ENCODE peak calls at places on chromosomes 4 and X, in six cellular contexts. E, K, U, G, W and O are unnamed samples.

GRCh38 chr4:105544517-105544916 is 7.9 kb upstream of the ARHGEF38 start:
- DNase-seq in U (no peak), K (no peak), E (no peak), W (no peak), G (no peak), O (no peak)

GRCh38 chr4:101074326-101074725 is 273.0 kb downstream of the PPP3CA start:
- DNase-seq in G (no peak), K (no peak), W (no peak), E (no peak), U (no peak), O (no peak)

GRCh38 chr4:168694669-168695068 is 197.8 kb downstream of the PALLD start:
- DNase-seq in E (no peak), K (no peak), G (no peak), U (no peak), W (no peak), O (no peak)

GRCh38 chr4:5705672-5706310 is 2.6 kb downstream of the EVC2 start:
- DNase-seq in E (no peak), W (no peak), G (no peak), K (no peak), U (peak), O (no peak)

GRCh38 chr4:153038493-153039311 is 102.6 kb downstream of the FHDC1 start:
- DNase-seq in G (no peak), U (no peak), K (no peak), W (no peak), E (peak), O (no peak)

GRCh38 chr4:155759372-155760252 is 791 bp downstream of the GUCY1B1 start:
- DNase-seq in G (peak), E (peak), U (peak), K (peak), W (peak), O (peak)

GRCh38 chr4:52051213-52051614 is at the start of gene SPATA18:
- DNase-seq in G (peak), K (peak), W (peak), U (peak), E (peak), O (no peak)

GRCh38 chr4:1232661-1233621 is 16.0 kb downstream of the CTBP1 start:
- DNase-seq in W (peak), G (no peak), U (no peak), K (peak), E (no peak), O (no peak)

GRCh38 chrX:72021975-72022374 is 109.7 kb downstream of the RTL5 start:
- DNase-seq in U (no peak), E (no peak), G (peak), K (peak), W (no peak), O (peak)

GRCh38 chr4:39243462-39243861 is 61.1 kb downstream of the WDR19 start:
- DNase-seq in G (no peak), W (no peak), U (no peak), E (no peak), K (no peak), O (no peak)

GRCh38 chr4:123823244-123823643 is 426.6 kb downstream of the SPRY1 start:
- DNase-seq in E (no peak), W (no peak), K (no peak), G (no peak), U (no peak), O (no peak)

GRCh38 chr4:56633486-56633885 is 47.6 kb downstream of the HOPX start:
- DNase-seq in U (no peak), K (no peak), G (no peak), W (no peak), E (no peak), O (no peak)

GRCh38 chr4:114272226-114272625 is 292.8 kb upstream of the ARSJ start:
- DNase-seq in W (no peak), K (no peak), E (no peak), G (no peak), U (no peak), O (no peak)

GRCh38 chr4:183905593-183906485 is 732 bp downstream of the STOX2 start:
- DNase-seq in G (peak), U (peak), K (no peak), E (peak), W (peak), O (peak)

GRCh38 chr4:101693842-101694398 is 96.6 kb upstream of the BANK1 start:
- DNase-seq in K (no peak), U (peak), W (no peak), G (no peak), E (no peak), O (no peak)

GRCh38 chr4:83334425-83335241 is at the start of gene HPSE:
- DNase-seq in E (peak), G (peak), W (peak), K (peak), U (peak), O (peak)

GRCh38 chr4:113008726-113009125 is 40.7 kb upstream of the ANK2 start:
- DNase-seq in E (no peak), W (no peak), G (no peak), K (no peak), U (no peak), O (no peak)

GRCh38 chr4:58983887-58984286 is 1873.7 kb upstream of the IGFBP7 start:
- DNase-seq in G (no peak), E (no peak), U (no peak), K (no peak), W (no peak), O (no peak)

GRCh38 chrX:10519278-10519677 is 101.1 kb downstream of the MID1 start:
- DNase-seq in W (no peak), G (no peak), E (no peak), U (no peak), K (no peak), O (no peak)

GRCh38 chr4:13988347-13989265 is 361.1 kb upstream of the BOD1L1 start:
- DNase-seq in E (no peak), U (no peak), G (no peak), W (peak), K (no peak), O (peak)

GRCh38 chr4:41129128-41129754 is 85.1 kb downstream of the APBB2 start:
- DNase-seq in K (no peak), E (no peak), W (no peak), G (no peak), U (peak), O (no peak)

GRCh38 chrX:49912866-49913265 is 9.5 kb upstream of the CLCN5 start:
- DNase-seq in U (no peak), K (no peak), G (no peak), E (no peak), W (no peak), O (no peak)

GRCh38 chr4:108029731-108030130 is 40.0 kb downstream of the HADH start:
- DNase-seq in K (no peak), G (no peak), U (no peak), W (no peak), E (no peak), O (no peak)

GRCh38 chr4:8192748-8193738 is 6.0 kb upstream of the SH3TC1 start:
- DNase-seq in K (no peak), U (no peak), W (no peak), G (peak), E (peak), O (peak)

GRCh38 chr4:7630559-7631287 is 196.0 kb upstream of the PSAPL1 start:
- DNase-seq in U (no peak), W (peak), E (no peak), G (no peak), K (peak), O (no peak)

GRCh38 chr4:60482921-60483351 is 717.2 kb upstream of the ADGRL3 start:
- DNase-seq in K (no peak), E (no peak), U (no peak), G (no peak), W (no peak), O (no peak)

GRCh38 chr4:182648766-182649165 is 268.4 kb downstream of the DCTD start:
- DNase-seq in K (no peak), U (no peak), G (no peak), E (no peak), W (no peak), O (no peak)

GRCh38 chrX:48511561-48511960 is 2.8 kb downstream of the PORCN start:
- DNase-seq in U (no peak), E (no peak), G (no peak), W (no peak), K (peak), O (no peak)
- TF ChIP-seq CTCF in U (peak), E (no peak), G (no peak), W (peak), K (no peak), O (no peak)

GRCh38 chrX:45083314-45083713 is 117.4 kb downstream of the DIPK2B start:
- DNase-seq in G (no peak), E (no peak), U (no peak), K (no peak), W (no peak), O (no peak)

GRCh38 chrX:45077748-45078424 is 122.8 kb downstream of the DIPK2B start:
- DNase-seq in W (no peak), K (no peak), U (no peak), G (no peak), E (no peak), O (no peak)
- H3K27ac ChIP-seq in W (no peak), K (no peak), U (no peak), G (no peak), E (no peak), O (no peak)

GRCh38 chrX:17860811-17861495 is at the start of gene RAI2:
- DNase-seq in K (peak), G (peak), E (peak), W (peak), U (peak), O (peak)

GRCh38 chrX:17861496-17862011 is 456 bp upstream of the RAI2 start:
- DNase-seq in W (no peak), G (no peak), K (no peak), U (no peak), E (no peak), O (no peak)

GRCh38 chrX:17859609-17860178 is 1.4 kb downstream of the RAI2 start:
- DNase-seq in E (peak), K (peak), G (no peak), U (no peak), W (no peak), O (no peak)

GRCh38 chrX:17854521-17854920 is 6.6 kb downstream of the RAI2 start:
- DNase-seq in U (no peak), G (no peak), E (no peak), K (no peak), W (no peak), O (no peak)

DNA sequence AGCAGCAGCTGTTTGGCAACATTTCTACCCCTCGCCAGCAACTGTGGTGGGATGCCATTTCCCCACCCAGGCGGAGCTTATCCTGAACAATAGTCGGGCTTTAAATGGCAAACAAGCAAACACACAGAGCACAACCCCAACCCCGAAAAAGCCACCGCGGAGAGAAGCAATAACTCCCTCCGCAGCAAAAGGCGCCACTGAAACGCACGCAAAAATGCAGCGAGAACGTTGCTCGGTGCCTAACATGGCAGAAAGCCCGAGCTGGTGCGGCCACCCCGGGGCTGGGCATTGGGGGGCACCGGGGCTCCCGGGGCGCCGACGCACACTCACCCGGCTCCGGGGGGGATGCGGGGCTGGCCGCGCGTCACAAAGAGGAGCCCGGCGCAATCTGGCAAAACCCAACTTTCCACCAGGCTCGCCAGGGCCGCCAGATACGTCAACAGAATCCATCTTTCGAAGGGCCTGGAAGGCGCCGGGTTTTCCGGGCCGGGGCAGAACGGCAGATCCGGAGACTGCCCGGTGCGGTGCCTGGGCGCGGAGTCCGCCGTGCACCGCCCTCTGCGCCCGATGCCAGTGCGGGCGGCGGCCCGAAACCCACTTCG is 818 bp downstream of the RAI2 start:
- DNase-seq in E (no peak), K (peak), U (peak), W (no peak), G (no peak), O (no peak)
- H3K4me3 ChIP-seq in E (peak), K (peak), U (peak), W (peak), G (peak), O (peak)

DNA sequence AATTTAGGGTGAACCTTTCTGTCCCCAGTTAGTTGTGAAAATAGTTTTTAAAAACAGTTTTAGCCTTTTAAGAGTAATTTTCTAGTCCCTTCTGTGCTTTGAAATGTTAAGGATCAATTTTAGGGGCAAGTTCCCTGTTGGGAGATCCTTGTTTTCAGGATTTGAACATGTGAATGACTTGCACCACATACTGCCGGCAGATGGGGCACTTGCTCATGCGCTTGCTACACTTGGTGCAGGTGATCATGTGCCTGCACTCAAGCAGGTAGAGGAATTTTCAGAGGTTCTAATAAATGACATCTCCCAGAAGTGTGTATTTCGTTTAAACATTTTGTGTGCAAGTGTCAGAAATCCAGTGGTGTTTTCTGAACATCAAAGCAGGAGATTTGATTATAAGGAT is 195.9 kb downstream of the CHM start:
- DNase-seq in W (no peak), G (peak), K (no peak), U (peak), E (peak), O (peak)
- TF ChIP-seq CTCF in W (no peak), G (peak), K (peak), U (peak), E (peak), O (peak)